ENCODE peak calls at places on chromosome 3, in six cellular contexts. P is IMR-90, U is spleen, M is stomach, C is natural killer cell, H is WERI-Rb-1. L is an unnamed sample.

GRCh38 chr3:176521531-176522175 is 675.6 kb downstream of the TBL1XR1 start:
- DNase-seq in P (peak), U (no peak), M (no peak), C (no peak), H (no peak), L (no peak)

GRCh38 chr3:64266065-64266874 is 41.0 kb upstream of the PRICKLE2 start:
- DNase-seq in P (peak), U (no peak), M (no peak), C (no peak), H (no peak), L (no peak)

GRCh38 chr3:82940124-82940523 is 1178.7 kb upstream of the GBE1 start:
- DNase-seq in P (no peak), U (peak), M (no peak), C (peak), H (no peak), L (peak)

GRCh38 chr3:38471260-38471857 is 17.7 kb downstream of the ACVR2B start:
- DNase-seq in P (no peak), U (no peak), M (no peak), C (no peak), H (no peak), L (no peak)

GRCh38 chr3:71128951-71129350 is 454.6 kb downstream of the FOXP1 start:
- DNase-seq in P (no peak), U (no peak), M (no peak), C (no peak), H (no peak), L (no peak)

GRCh38 chr3:151817473-151817872 is 3.6 kb downstream of the AADAC start:
- DNase-seq in P (no peak), U (no peak), M (no peak), C (no peak), H (no peak), L (no peak)

GRCh38 chr3:126342211-126342610 is 15.0 kb downstream of the KLF15 start:
- DNase-seq in P (no peak), U (peak), M (no peak), C (no peak), H (no peak), L (no peak)

GRCh38 chr3:51501833-51502561 is 2.2 kb upstream of the DCAF1 start:
- DNase-seq in P (peak), U (peak), M (peak), C (peak), H (peak), L (peak)

GRCh38 chr3:45464336-45464809 is 76.0 kb downstream of the LARS2 start:
- DNase-seq in P (peak), U (peak), M (no peak), C (no peak), H (no peak), L (no peak)

GRCh38 chr3:145125307-145125706 is 1035.7 kb downstream of the PLOD2 start:
- DNase-seq in P (no peak), U (no peak), M (no peak), C (no peak), H (no peak), L (no peak)

GRCh38 chr3:52237659-52238172 is 1.2 kb downstream of the TWF2 start:
- DNase-seq in P (peak), U (peak), M (peak), C (no peak), H (no peak), L (no peak)

GRCh38 chr3:190345027-190345821 is 23.0 kb upstream of the CLDN1 start:
- DNase-seq in P (peak), U (no peak), M (no peak), C (no peak), H (no peak), L (no peak)

GRCh38 chr3:107910713-107911259 is 180.0 kb downstream of the CD47 start:
- DNase-seq in P (no peak), U (no peak), M (no peak), C (no peak), H (no peak), L (no peak)

GRCh38 chr3:193662757-193663322 is 69.8 kb downstream of the OPA1 start:
- DNase-seq in P (no peak), U (no peak), M (no peak), C (no peak), H (no peak), L (no peak)

GRCh38 chr3:120062474-120062873 is 31.8 kb downstream of the GSK3B start:
- DNase-seq in P (peak), U (no peak), M (no peak), C (no peak), H (no peak), L (no peak)

GRCh38 chr3:188179006-188179966 is 25.3 kb downstream of the LPP start:
- DNase-seq in P (peak), U (no peak), M (no peak), C (no peak), H (no peak), L (no peak)

GRCh38 chr3:161409069-161409468 is 37.8 kb upstream of the SPTSSB start:
- DNase-seq in P (peak), U (no peak), M (no peak), C (no peak), H (no peak), L (no peak)

GRCh38 chr3:81451611-81452010 is 309.8 kb downstream of the GBE1 start:
- DNase-seq in P (no peak), U (no peak), M (no peak), C (no peak), H (no peak), L (no peak)

GRCh38 chr3:14463330-14464216 is 61.2 kb downstream of the SLC6A6 start:
- DNase-seq in P (no peak), U (no peak), M (no peak), C (no peak), H (no peak), L (no peak)

GRCh38 chr3:139110072-139110830 is 65.6 kb upstream of the PRR23C start:
- DNase-seq in P (no peak), U (no peak), M (no peak), C (no peak), H (no peak), L (no peak)

GRCh38 chr3:46930176-46930944 is 46.2 kb downstream of the CCDC12 start:
- DNase-seq in P (no peak), U (peak), M (peak), C (no peak), H (no peak), L (no peak)

GRCh38 chr3:7877312-7877711 is 624.3 kb upstream of the LMCD1 start:
- DNase-seq in P (no peak), U (no peak), M (no peak), C (no peak), H (no peak), L (no peak)

GRCh38 chr3:171257251-171258179 is 202.7 kb downstream of the TNIK start:
- DNase-seq in P (peak), U (no peak), M (no peak), C (no peak), H (no peak), L (no peak)

GRCh38 chr3:161372321-161373260 is 1.3 kb upstream of the SPTSSB start:
- DNase-seq in P (no peak), U (peak), M (peak), C (peak), H (peak), L (no peak)

GRCh38 chr3:39294446-39295183 is 14.8 kb upstream of the CX3CR1 start:
- DNase-seq in P (no peak), U (no peak), M (no peak), C (no peak), H (no peak), L (no peak)

GRCh38 chr3:103937094-103937493 is 1429.6 kb upstream of the ALCAM start:
- DNase-seq in P (no peak), U (no peak), M (no peak), C (no peak), H (no peak), L (no peak)

GRCh38 chr3:100910986-100911385 is 82.2 kb downstream of the ABI3BP start:
- DNase-seq in P (no peak), U (no peak), M (no peak), C (no peak), H (no peak), L (no peak)

DNA sequence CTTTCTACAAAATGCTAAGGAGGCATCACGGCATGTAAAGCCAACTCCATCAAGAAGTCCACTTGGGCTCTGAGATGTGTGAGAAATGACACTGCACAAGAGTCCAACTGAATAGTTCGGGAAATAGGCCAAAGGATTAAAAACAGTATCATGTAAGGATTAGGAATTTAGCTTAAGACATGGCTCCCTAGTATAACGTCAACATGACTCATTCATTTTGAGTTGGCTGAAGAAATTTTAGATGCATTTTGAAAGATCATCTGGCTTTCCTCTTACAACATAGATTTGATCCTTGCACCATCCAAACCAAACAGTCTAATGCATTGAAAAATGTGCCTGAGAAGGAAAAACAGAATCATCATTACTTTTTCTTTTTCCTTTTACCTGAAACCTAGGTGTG is 109.3 kb upstream of the MME start:
- DNase-seq in P (peak), U (no peak), M (no peak), C (no peak), H (no peak), L (no peak)
- TF ChIP-seq CTCF in P (no peak), U (no peak), M (no peak), C (no peak), H (no peak), L (no peak)

DNA sequence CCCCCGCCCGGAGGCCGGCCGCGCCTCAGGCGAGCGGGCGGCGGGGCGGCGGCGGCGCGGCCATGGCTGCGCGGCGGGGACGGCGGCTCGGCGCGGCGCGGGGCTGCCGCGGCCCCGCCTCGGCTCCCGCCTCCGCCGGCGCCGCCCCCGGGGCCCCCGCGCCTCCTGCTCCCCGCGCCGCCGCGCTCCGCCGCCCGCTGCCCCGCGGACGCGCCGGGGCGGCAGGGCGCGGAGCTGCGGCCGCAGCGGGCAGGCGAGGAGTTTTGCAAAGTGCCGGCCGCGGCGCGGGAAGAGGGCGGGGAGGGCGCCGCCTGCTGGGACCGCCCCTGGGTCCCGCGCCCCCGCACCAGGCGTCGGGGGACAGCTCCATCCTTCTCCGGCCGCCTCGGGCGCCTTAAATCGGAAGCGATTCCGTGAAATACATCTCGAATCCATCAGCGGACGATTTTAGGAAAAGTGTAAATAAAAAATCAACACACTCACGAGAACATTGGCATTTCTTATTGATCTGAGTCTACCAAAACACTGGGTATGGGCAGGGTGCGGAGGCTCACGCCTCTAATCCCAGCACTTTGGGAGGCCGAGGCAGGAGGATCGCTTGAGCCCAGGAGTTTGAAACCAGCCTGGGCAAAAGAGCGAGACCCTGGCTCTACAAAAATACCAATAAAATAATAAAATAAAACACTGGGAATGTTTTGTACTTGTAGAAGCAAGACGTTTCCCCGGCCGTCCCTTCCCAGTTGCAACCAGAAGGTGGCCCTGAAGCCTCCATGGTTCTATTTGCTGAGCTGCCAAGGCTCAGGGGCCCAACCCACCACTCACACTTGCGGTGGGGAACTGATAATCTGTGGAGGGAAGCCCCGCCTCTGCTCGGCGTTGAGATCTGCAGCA is 136.9 kb downstream of the NUP210 start:
- DNase-seq in P (no peak), U (peak), M (no peak), C (no peak), H (peak), L (peak)
- TF ChIP-seq CTCF in P (peak), U (peak), M (no peak), C (peak), H (peak), L (no peak)

DNA sequence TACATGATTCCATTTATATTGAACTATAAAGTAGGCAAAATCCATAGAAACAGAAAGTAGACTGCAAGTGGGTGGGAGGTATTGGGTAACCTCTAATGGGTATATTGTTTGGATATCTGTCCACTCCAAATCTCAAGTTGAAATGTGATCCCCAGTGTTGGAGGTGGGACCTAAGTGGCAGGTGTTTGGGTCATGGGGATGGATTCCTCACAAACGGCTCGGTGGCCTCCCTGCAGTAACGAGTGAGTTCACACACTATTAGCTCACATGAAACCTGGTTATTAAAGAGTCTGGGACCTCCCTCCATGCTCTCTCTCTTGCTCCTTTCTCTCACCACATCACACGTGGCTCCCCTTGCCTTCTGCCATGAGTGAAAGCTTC is 31.8 kb downstream of the MKRN2 start:
- DNase-seq in P (no peak), U (no peak), M (no peak), C (no peak), H (no peak), L (no peak)
- TF ChIP-seq CTCF in P (no peak), U (no peak), M (no peak), C (no peak), H (no peak), L (no peak)

GRCh38 chr3:150603090-150603887 is at the start of gene SELENOT:
- DNase-seq in P (peak), U (peak), M (peak), C (peak), H (peak), L (peak)
- TF ChIP-seq CTCF in P (peak), U (no peak), M (no peak), C (no peak), H (no peak), L (no peak)

GRCh38 chr3:49939858-49940666 is at the start of gene RBM6:
- DNase-seq in P (peak), U (peak), M (peak), C (peak), H (peak), L (peak)
- TF ChIP-seq CTCF in P (no peak), U (no peak), M (no peak), C (no peak), H (no peak), L (no peak)

GRCh38 chr3:77348244-77348855 is 308.5 kb downstream of the ROBO2 start:
- DNase-seq in P (peak), U (no peak), M (no peak), C (no peak), H (peak), L (no peak)

GRCh38 chr3:77342688-77343087 is 302.8 kb downstream of the ROBO2 start:
- DNase-seq in P (no peak), U (no peak), M (no peak), C (no peak), H (no peak), L (no peak)

GRCh38 chr3:77345009-77345408 is 305.1 kb downstream of the ROBO2 start:
- DNase-seq in P (no peak), U (no peak), M (no peak), C (no peak), H (no peak), L (no peak)
- TF ChIP-seq CTCF in P (no peak), U (no peak), M (no peak), C (no peak), H (no peak), L (no peak)

L was measured in activated B cell treated with CpG ODN at 0.5 μM for 24 hours.